ENCODE peak calls at places on chromosomes 2 and 18, in eight cellular contexts. K, A, I, T, Y, O, Z and H are unnamed samples.

GRCh38 chr18:23137093-23137640 is 1.9 kb downstream of the CABLES1 start:
- DNase-seq in K (peak), A (no peak), I (no peak), T (no peak), Y (no peak), O (no peak), Z (peak), H (no peak)

GRCh38 chr2:219513787-219514186 is 495 bp upstream of the ASIC4 start:
- DNase-seq in K (no peak), A (no peak), I (no peak), T (no peak), Y (no peak), O (no peak), Z (no peak), H (no peak)

GRCh38 chr18:715626-716025 is 3.2 kb upstream of the ENOSF1 start:
- DNase-seq in K (peak), A (no peak), I (no peak), T (no peak), Y (no peak), O (no peak), Z (peak), H (no peak)

GRCh38 chr2:159129807-159130206 is 156.7 kb downstream of the WDSUB1 start:
- DNase-seq in K (no peak), A (no peak), I (no peak), T (no peak), Y (no peak), O (no peak), Z (no peak), H (no peak)

GRCh38 chr2:65017335-65017734 is 28.1 kb downstream of the SLC1A4 start:
- DNase-seq in K (no peak), A (no peak), I (no peak), T (no peak), Y (no peak), O (no peak), Z (no peak), H (no peak)

GRCh38 chr18:3008546-3008945 is 4.4 kb downstream of the LPIN2 start:
- DNase-seq in K (peak), A (no peak), I (no peak), T (no peak), Y (no peak), O (no peak), Z (peak), H (no peak)

GRCh38 chr2:70328921-70329561 is 27.2 kb upstream of the FAM136A start:
- DNase-seq in K (no peak), A (no peak), I (no peak), T (no peak), Y (peak), O (peak), Z (no peak), H (peak)

GRCh38 chr18:54947115-54947514 is 12.1 kb downstream of the CCDC68 start:
- DNase-seq in K (peak), A (no peak), I (no peak), T (no peak), Y (peak), O (no peak), Z (peak), H (no peak)

GRCh38 chr2:135140606-135141005 is 88.5 kb downstream of the RAB3GAP1 start:
- DNase-seq in K (peak), A (no peak), I (no peak), T (no peak), Y (no peak), O (no peak), Z (peak), H (no peak)

GRCh38 chr2:138329591-138329990 is 172.0 kb upstream of the SPOPL start:
- DNase-seq in K (no peak), A (no peak), I (no peak), T (no peak), Y (no peak), O (no peak), Z (no peak), H (no peak)

GRCh38 chr2:181058378-181059269 is 78.2 kb downstream of the UBE2E3 start:
- DNase-seq in K (peak), A (no peak), I (peak), T (no peak), Y (peak), O (no peak), Z (peak), H (no peak)

GRCh38 chr2:96267159-96267971 is 1.3 kb downstream of the CIAO1 start:
- DNase-seq in K (peak), A (peak), I (no peak), T (no peak), Y (peak), O (peak), Z (peak), H (peak)

GRCh38 chr2:25305809-25306208 is 35.9 kb downstream of the DNMT3A start:
- DNase-seq in K (no peak), A (no peak), I (no peak), T (no peak), Y (no peak), O (no peak), Z (no peak), H (peak)

GRCh38 chr2:158357699-158358098 is 98.9 kb downstream of the CCDC148 start:
- DNase-seq in K (no peak), A (no peak), I (no peak), T (no peak), Y (no peak), O (no peak), Z (no peak), H (no peak)

GRCh38 chr2:140657657-140658056 is 1473.2 kb downstream of the LRP1B start:
- DNase-seq in K (peak), A (no peak), I (no peak), T (no peak), Y (no peak), O (no peak), Z (peak), H (no peak)

GRCh38 chr2:230202430-230203109 is 17.2 kb downstream of the SP110 start:
- DNase-seq in K (no peak), A (peak), I (no peak), T (no peak), Y (no peak), O (no peak), Z (no peak), H (no peak)

GRCh38 chr2:155377178-155377780 is 678.8 kb downstream of the KCNJ3 start:
- DNase-seq in K (peak), A (no peak), I (no peak), T (no peak), Y (no peak), O (no peak), Z (peak), H (no peak)

GRCh38 chr2:28419003-28419704 is 26.5 kb downstream of the FOSL2 start:
- DNase-seq in K (no peak), A (no peak), I (no peak), T (no peak), Y (no peak), O (no peak), Z (no peak), H (no peak)

GRCh38 chr18:13984080-13984479 is 68.7 kb upstream of the MC2R start:
- DNase-seq in K (no peak), A (no peak), I (no peak), T (no peak), Y (no peak), O (no peak), Z (no peak), H (no peak)

GRCh38 chr18:79361766-79362522 is 33.8 kb upstream of the NFATC1 start:
- DNase-seq in K (peak), A (no peak), I (no peak), T (no peak), Y (no peak), O (no peak), Z (peak), H (no peak)

GRCh38 chr2:46655551-46656436 is 176.4 kb downstream of the TMEM247 start:
- DNase-seq in K (peak), A (no peak), I (no peak), T (peak), Y (peak), O (no peak), Z (peak), H (no peak)

GRCh38 chr2:232386740-232387450 is 8.3 kb downstream of the ALPP start:
- DNase-seq in K (no peak), A (no peak), I (no peak), T (no peak), Y (no peak), O (no peak), Z (no peak), H (no peak)

GRCh38 chr2:108988796-108989713 is at the start of gene EDAR:
- DNase-seq in K (peak), A (no peak), I (no peak), T (no peak), Y (peak), O (no peak), Z (no peak), H (no peak)

GRCh38 chr18:48133675-48134251 is 203.3 kb upstream of the SMAD2 start:
- DNase-seq in K (peak), A (peak), I (no peak), T (peak), Y (peak), O (peak), Z (no peak), H (no peak)

GRCh38 chr18:31206787-31207381 is 44.2 kb upstream of the DSC1 start:
- DNase-seq in K (peak), A (no peak), I (peak), T (peak), Y (peak), O (peak), Z (no peak), H (peak)

GRCh38 chr2:134216152-134216829 is 37.6 kb upstream of the MGAT5 start:
- DNase-seq in K (no peak), A (no peak), I (no peak), T (no peak), Y (no peak), O (no peak), Z (no peak), H (no peak)

GRCh38 chr2:30275256-30275655 is 43.9 kb downstream of the LBH start:
- DNase-seq in K (no peak), A (no peak), I (no peak), T (no peak), Y (no peak), O (no peak), Z (peak), H (no peak)
- H3K4me3 ChIP-seq in K (no peak), A (no peak), I (no peak), T (no peak), Y (no peak), O (no peak), Z (no peak), H (no peak)

DNA sequence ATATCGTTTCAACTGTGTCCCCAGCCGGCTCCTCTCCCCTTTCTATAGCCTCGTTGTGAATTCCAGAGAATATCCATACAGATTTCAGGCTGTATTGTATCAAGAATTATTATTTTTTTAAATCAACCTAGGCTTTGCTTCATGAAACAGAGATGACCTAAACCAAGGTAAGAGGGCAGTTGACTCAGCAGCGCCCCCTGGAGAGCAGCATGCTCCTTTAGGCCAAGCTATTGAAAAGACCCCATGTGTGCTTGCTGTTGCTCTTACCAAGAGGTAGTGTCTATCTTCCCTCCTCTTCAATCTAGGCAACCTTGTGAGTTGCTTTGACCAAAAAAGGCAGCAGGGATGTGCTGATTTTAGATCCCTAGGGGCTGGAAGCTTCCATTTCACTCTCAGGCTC is 426.7 kb upstream of the SMIM21 start:
- DNase-seq in K (no peak), A (no peak), I (no peak), T (no peak), Y (no peak), O (no peak), Z (no peak), H (peak)
- TF ChIP-seq CTCF in K (no peak), A (no peak), I (no peak), T (no peak), Y (peak), O (no peak), Z (no peak), H (peak)

DNA sequence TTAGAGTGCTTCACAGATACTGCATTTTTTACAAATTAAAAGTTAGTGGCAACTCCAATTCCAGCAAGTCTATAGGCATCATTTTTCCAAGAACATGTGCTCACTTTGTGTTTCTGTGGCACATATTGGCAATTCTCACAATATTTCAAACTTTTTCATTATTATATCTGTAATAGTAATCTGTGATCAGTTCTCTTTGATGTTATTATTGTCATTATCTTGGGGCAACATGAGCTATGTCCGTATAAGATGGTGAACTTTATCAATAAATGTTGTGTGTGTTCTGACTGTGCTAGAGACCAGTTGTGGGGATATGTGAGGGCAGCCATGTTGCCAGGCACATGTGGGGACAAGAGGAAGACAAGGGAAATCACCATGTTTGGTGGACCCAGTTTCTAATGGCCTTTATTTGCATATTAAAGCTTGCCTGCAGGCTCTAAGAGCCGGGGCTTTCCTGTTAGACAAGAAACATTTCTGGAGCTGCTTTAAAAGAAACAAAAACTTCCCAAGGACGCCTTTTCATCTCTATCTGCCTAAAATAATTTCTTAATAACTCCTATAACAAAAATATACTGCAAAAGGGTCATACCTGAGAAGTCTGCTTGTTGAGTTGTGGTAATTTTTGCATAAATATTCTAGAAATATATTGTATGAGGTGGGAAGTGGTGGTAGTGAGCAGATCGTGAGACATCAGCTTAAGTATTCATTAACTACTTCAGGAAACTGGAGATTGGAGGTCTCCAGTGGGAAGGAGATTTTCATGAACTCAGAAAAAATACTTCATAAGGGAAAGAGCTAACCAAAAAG is 37.2 kb downstream of the KYNU start:
- DNase-seq in K (no peak), A (no peak), I (no peak), T (no peak), Y (no peak), O (no peak), Z (no peak), H (no peak)
- H3K4me3 ChIP-seq in K (no peak), A (no peak), I (no peak), T (no peak), Y (no peak), O (no peak), Z (no peak), H (no peak)

GRCh38 chr2:119512946-119513345 is 11.3 kb downstream of the SCTR start:
- DNase-seq in K (no peak), A (no peak), I (no peak), T (no peak), Y (no peak), O (no peak), Z (no peak), H (no peak)

GRCh38 chr2:119511989-119512388 is 12.3 kb downstream of the SCTR start:
- DNase-seq in K (no peak), A (no peak), I (no peak), T (no peak), Y (no peak), O (no peak), Z (no peak), H (no peak)

GRCh38 chr2:119518401-119518800 is 5.9 kb downstream of the SCTR start:
- DNase-seq in K (no peak), A (no peak), I (no peak), T (no peak), Y (no peak), O (peak), Z (no peak), H (no peak)

GRCh38 chr2:119517433-119517832 is 6.8 kb downstream of the SCTR start:
- DNase-seq in K (peak), A (no peak), I (peak), T (no peak), Y (peak), O (peak), Z (peak), H (peak)

DNA sequence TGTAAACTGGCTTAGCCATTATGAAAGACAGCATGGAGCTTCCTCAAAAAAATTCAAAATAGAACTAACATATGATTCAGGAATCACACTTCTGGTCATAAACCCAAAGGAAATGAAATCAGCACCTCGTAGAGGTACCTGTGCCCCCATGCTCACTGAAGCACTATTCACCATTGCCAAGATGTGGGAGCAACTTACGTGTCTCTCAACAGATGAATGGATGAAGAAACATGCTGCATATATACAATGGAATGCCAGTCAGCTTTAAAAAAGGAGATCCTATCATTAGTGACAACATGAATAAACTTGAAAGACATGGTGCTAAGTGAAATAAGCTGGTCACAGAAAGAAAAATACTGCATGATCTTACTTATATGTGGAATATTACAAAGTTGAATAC is 8.2 kb downstream of the SCTR start:
- DNase-seq in K (no peak), A (no peak), I (no peak), T (no peak), Y (no peak), O (no peak), Z (no peak), H (no peak)
- TF ChIP-seq CTCF in K (no peak), A (no peak), I (no peak), T (no peak), Y (no peak), O (no peak), Z (no peak), H (no peak)

GRCh38 chr2:196987654-196988364 is 61.3 kb upstream of the PGAP1 start:
- DNase-seq in K (peak), A (no peak), I (no peak), T (peak), Y (no peak), O (no peak), Z (peak), H (no peak)
- H3K4me3 ChIP-seq in K (peak), A (no peak), I (no peak), T (no peak), Y (no peak), O (no peak), Z (peak), H (no peak)